ENCODE peak calls at places on chromosomes 4 and X, in nine cellular contexts. R is OCI-LY7, Y is GM23248, H is neural progenitor cell, N is SK-N-SH, Z is GM23338, X is hepatocyte, F is HCT116, M is MM.1S. V is an unnamed sample.

GRCh38 chr4:37000281-37000680 is 244.3 kb upstream of the NWD2 start:
- DNase-seq in N (no peak), R (no peak), H (no peak), X (no peak), Z (no peak), M (no peak), F (no peak), Y (no peak), V (no peak)

GRCh38 chr4:118888666-118889312 is at the start of gene SYNPO2:
- DNase-seq in N (peak), X (peak), Z (peak), R (peak), Y (peak), F (peak), M (peak), H (peak), V (peak)

GRCh38 chr4:99076292-99076976 is 12.2 kb downstream of the ADH5 start:
- DNase-seq in X (no peak), M (no peak), F (no peak), Z (no peak), H (no peak), R (no peak), Y (no peak), N (no peak), V (no peak)

GRCh38 chr4:36321176-36321575 is 39.8 kb downstream of the DTHD1 start:
- DNase-seq in F (no peak), Y (no peak), X (no peak), Z (no peak), N (no peak), M (no peak), R (no peak), H (no peak), V (no peak)

GRCh38 chr4:106766519-106766918 is 269.6 kb downstream of the DKK2 start:
- DNase-seq in H (no peak), F (no peak), X (no peak), Z (no peak), M (no peak), Y (peak), R (no peak), N (no peak), V (no peak)

GRCh38 chr4:118729287-118730286 is 44.4 kb downstream of the METTL14 start:
- DNase-seq in H (no peak), Z (no peak), R (no peak), N (no peak), F (no peak), X (no peak), Y (peak), M (peak), V (no peak)

GRCh38 chrX:149145845-149146285 is 359.2 kb downstream of the IDS start:
- DNase-seq in Z (no peak), R (no peak), X (no peak), F (no peak), M (no peak), N (no peak), Y (peak), H (no peak), V (no peak)

GRCh38 chrX:45735571-45735970 is 534.9 kb upstream of the DIPK2B start:
- DNase-seq in H (no peak), N (no peak), Z (no peak), Y (no peak), R (no peak), X (no peak), F (no peak), M (no peak), V (peak)

GRCh38 chrX:110569506-110569905 is 210.9 kb downstream of the RTL9 start:
- DNase-seq in H (no peak), X (no peak), Z (no peak), Y (peak), M (no peak), N (no peak), R (no peak), F (no peak), V (peak)

GRCh38 chrX:119062750-119063374 is 9.9 kb upstream of the CT47C1 start:
- DNase-seq in H (peak), R (no peak), N (no peak), Y (no peak), Z (peak), M (no peak), F (no peak), X (no peak), V (peak)

GRCh38 chr4:5211274-5211852 is 160.1 kb downstream of the STK32B start:
- DNase-seq in H (no peak), X (no peak), N (no peak), Y (no peak), Z (no peak), F (no peak), R (no peak), M (no peak), V (no peak)

GRCh38 chr4:170007113-170007512 is 19.1 kb downstream of the MFAP3L start:
- DNase-seq in M (peak), R (no peak), Y (no peak), F (no peak), X (no peak), H (no peak), N (no peak), Z (no peak), V (no peak)

GRCh38 chr4:2258091-2259035 is 3.5 kb downstream of the MXD4 start:
- DNase-seq in R (no peak), Y (no peak), M (no peak), Z (no peak), X (no peak), H (no peak), N (peak), F (no peak), V (no peak)

GRCh38 chr4:80831383-80832361 is 198.8 kb upstream of the BMP3 start:
- DNase-seq in F (no peak), Z (no peak), X (no peak), M (no peak), Y (peak), N (no peak), H (no peak), R (no peak), V (peak)

GRCh38 chrX:63686878-63687714 is 97.9 kb downstream of the ARHGEF9 start:
- DNase-seq in X (peak), Z (peak), M (peak), N (peak), F (peak), Y (peak), R (peak), H (peak), V (peak)

GRCh38 chr4:74615411-74615810 is 170.5 kb downstream of the AREG start:
- DNase-seq in Z (no peak), R (no peak), Y (no peak), F (no peak), X (no peak), H (no peak), M (no peak), N (no peak), V (no peak)

GRCh38 chr4:130393246-130394041 is 1297.5 kb downstream of the C4orf33 start:
- DNase-seq in X (no peak), N (no peak), Y (peak), H (no peak), M (no peak), F (no peak), R (no peak), Z (no peak), V (no peak)

GRCh38 chr4:140603286-140603685 is 34.5 kb upstream of the UCP1 start:
- DNase-seq in R (no peak), X (no peak), Z (no peak), H (no peak), Y (no peak), M (no peak), F (no peak), N (no peak), V (no peak)

DNA sequence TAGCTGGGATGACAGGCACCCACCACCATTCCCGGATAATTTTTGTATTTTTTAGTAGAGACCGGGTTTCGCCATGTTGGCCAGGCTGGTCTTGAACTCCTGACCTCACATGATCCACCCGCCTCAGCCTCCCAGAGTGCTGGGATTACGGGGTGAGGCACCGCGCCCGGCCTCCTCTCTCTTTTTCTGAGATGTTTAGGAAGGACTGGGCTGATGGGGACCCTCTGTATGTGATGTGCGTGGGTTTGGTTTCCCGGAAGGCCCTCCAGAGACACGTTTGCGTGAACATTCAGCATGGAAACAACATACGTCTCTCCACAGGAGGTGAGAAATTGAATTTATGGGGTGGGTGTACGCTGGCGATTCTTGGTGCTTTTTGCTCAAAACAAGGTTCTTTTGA is 18.6 kb downstream of the SHOX start:
- DNase-seq in F (no peak), M (no peak), Z (no peak), H (no peak), N (no peak), X (no peak), Y (no peak), R (no peak), V (no peak)
- H3K27ac ChIP-seq in F (no peak), M (no peak), Z (no peak), H (no peak), N (no peak), X (no peak), Y (no peak), R (no peak), V (no peak)

GRCh38 chrX:23515028-23515427 is 152.3 kb upstream of the PRDX4 start:
- DNase-seq in Y (no peak), F (no peak), R (no peak), N (no peak), H (no peak), M (peak), X (no peak), Z (no peak), V (no peak)
- TF ChIP-seq EZH2phosphoT487 in Y (no peak), F (no peak), R (no peak), N (no peak), H (no peak), M (no peak), X (no peak), Z (no peak), V (no peak)

GRCh38 chr4:182489607-182490006 is 246.4 kb downstream of the TENM3 start:
- DNase-seq in H (no peak), X (no peak), Z (no peak), Y (no peak), F (no peak), N (no peak), M (no peak), R (no peak), V (no peak)

GRCh38 chr4:182486895-182487294 is 243.7 kb downstream of the TENM3 start:
- DNase-seq in Y (no peak), F (no peak), N (no peak), H (no peak), M (no peak), Z (peak), X (no peak), R (no peak), V (no peak)

GRCh38 chr4:182488886-182489285 is 245.7 kb downstream of the TENM3 start:
- DNase-seq in M (no peak), Y (no peak), Z (no peak), R (no peak), F (no peak), N (no peak), X (no peak), H (no peak), V (no peak)

GRCh38 chr4:182478475-182478874 is 235.3 kb downstream of the TENM3 start:
- DNase-seq in R (peak), Y (peak), H (peak), Z (peak), N (peak), F (peak), M (peak), X (peak), V (peak)

GRCh38 chr4:182483685-182484084 is 240.5 kb downstream of the TENM3 start:
- DNase-seq in X (no peak), N (no peak), Z (peak), Y (no peak), F (no peak), M (no peak), H (no peak), R (no peak), V (no peak)
- H3K27ac ChIP-seq in X (no peak), N (no peak), Z (no peak), Y (no peak), F (no peak), M (no peak), H (no peak), R (no peak), V (no peak)

GRCh38 chr4:88106205-88106604 is 52.2 kb downstream of the ABCG2 start:
- DNase-seq in Y (peak), R (no peak), Z (no peak), H (no peak), N (no peak), X (no peak), M (no peak), F (no peak), V (peak)

GRCh38 chr4:88109123-88109864 is 49.1 kb downstream of the ABCG2 start:
- DNase-seq in N (no peak), R (no peak), F (no peak), H (no peak), Y (no peak), Z (no peak), M (no peak), X (no peak), V (no peak)

GRCh38 chr4:88104902-88105610 is 53.4 kb downstream of the ABCG2 start:
- DNase-seq in Y (peak), Z (no peak), R (no peak), M (no peak), X (peak), F (no peak), N (peak), H (no peak), V (peak)

GRCh38 chr4:88108747-88109122 is 49.7 kb downstream of the ABCG2 start:
- DNase-seq in H (no peak), X (no peak), M (no peak), R (no peak), Z (no peak), Y (peak), F (no peak), N (no peak), V (no peak)

DNA sequence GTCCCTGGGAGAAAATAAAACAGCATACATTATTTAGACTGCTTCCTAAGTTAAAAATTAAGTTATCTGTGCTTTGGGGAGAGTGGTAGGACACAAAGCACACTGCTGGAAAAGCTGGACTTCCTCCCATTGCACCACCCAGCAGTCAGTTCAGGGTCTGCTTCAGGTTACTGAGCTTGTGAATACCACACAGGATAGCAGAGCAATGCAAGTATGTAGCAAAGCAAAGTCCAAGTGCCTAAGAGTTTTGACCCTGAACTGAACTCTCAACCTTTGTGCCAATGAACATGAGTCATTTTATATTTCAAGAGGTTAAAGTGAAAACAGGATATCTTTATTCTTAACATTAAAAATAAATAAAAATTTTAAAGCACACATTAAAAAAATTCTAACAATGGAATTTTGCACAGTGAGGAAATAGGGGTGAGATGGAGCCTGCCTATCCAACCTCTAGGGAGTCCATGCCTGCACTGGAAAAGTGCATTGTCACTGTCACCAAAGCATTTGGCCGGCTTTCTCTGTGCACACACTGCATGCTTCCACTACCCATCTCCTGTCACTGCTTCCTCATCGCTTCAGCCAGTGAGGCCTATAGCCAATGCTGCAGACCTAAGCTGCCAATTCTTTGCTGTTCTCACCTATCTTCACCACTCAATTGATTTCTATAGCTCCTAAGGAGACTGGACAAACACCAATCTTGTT is 50.9 kb downstream of the ABCG2 start:
- DNase-seq in Y (no peak), F (no peak), H (no peak), X (peak), Z (no peak), M (no peak), N (peak), R (no peak), V (peak)
- TF ChIP-seq EZH2phosphoT487 in Y (no peak), F (no peak), H (no peak), X (no peak), Z (no peak), M (no peak), N (no peak), R (no peak), V (no peak)

GRCh38 chr4:57089549-57089948 is 20.6 kb downstream of the IGFBP7 start:
- DNase-seq in F (no peak), Y (no peak), H (no peak), N (no peak), M (no peak), Z (no peak), R (no peak), X (no peak), V (no peak)
- H3K27ac ChIP-seq in F (no peak), Y (no peak), H (no peak), N (no peak), M (no peak), Z (no peak), R (no peak), X (no peak), V (no peak)

DNA sequence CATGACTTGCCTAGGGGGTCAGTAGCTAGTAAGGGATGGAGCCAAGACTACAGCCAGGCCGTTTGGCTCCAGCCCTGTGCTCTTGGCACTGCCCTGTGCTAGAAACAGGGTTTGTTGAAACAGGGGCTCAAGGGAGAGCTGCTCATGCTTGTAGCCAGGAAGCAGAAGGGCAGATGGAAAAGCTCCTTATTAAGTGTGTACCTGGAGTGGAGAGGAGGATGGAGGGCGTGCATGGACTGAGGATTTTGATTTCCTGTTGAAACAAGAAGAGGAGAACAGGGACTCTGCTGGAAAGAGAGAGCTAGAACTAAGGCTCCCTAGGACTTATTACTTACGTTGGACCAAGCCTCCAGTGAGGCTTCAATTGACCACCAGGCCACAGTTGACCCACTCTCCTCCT is 363.0 kb downstream of the MID1IP1 start:
- DNase-seq in M (no peak), Y (no peak), R (no peak), N (no peak), H (no peak), X (no peak), F (no peak), Z (no peak), V (no peak)
- TF ChIP-seq EZH2phosphoT487 in M (no peak), Y (no peak), R (no peak), N (no peak), H (no peak), X (no peak), F (no peak), Z (no peak), V (no peak)

DNA sequence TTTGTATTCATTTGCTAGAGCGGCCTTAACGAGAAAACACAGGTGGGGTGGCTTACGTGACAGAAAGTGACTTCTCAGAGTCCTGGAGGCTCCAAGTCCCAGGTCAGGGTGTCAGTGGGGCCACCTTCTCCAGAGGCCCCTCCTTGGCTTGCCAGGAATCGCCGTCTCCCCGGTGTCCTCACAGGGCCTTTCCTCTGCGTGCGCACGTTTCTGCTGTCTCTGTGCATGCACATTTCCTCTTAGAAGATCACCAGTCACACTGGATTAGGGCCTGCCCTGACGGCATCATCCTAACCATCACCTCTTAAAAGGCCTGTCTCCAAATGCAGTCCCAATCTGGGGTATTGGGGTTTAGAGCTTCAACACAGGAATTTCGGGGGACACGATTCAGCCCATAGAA is 63.8 kb upstream of the HELT start:
- DNase-seq in Z (no peak), X (no peak), F (no peak), R (no peak), Y (no peak), M (no peak), N (no peak), H (no peak), V (no peak)
- H3K27ac ChIP-seq in Z (no peak), X (no peak), F (no peak), R (no peak), Y (no peak), M (no peak), N (no peak), H (no peak), V (no peak)

GRCh38 chr4:24777528-24777927 is 17.8 kb upstream of the SOD3 start:
- DNase-seq in N (no peak), F (no peak), M (no peak), R (no peak), Z (no peak), H (no peak), Y (no peak), X (no peak), V (no peak)

GRCh38 chr4:24772952-24773351 is 22.4 kb upstream of the SOD3 start:
- DNase-seq in R (no peak), N (no peak), Y (no peak), M (no peak), Z (no peak), F (no peak), H (no peak), X (no peak), V (no peak)

GRCh38 chr4:24775209-24775608 is 20.2 kb upstream of the SOD3 start:
- DNase-seq in Z (no peak), Y (peak), R (no peak), F (no peak), N (no peak), X (no peak), M (no peak), H (no peak), V (peak)

GRCh38 chr4:24774452-24774851 is 20.9 kb upstream of the SOD3 start:
- DNase-seq in Y (peak), X (peak), M (no peak), F (no peak), R (no peak), N (no peak), Z (no peak), H (no peak), V (peak)

DNA sequence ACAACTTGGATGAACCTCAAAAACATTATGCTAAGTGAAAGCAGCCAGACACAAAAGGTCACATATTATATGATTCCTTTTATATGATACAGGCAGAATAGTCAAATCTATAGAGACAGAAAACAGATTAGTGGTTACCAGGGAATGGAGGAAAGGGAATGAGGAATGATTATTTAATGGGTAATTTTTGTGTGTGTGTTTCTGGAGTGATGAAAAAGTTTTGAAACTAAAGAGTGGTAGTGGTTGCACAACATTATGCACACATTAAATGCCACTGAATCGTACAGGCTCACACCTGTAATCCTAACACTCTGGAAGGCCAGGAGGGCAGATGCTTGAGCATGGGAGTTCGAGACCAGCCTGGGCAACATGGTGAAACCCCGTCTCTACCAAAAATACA is 19.6 kb upstream of the SOD3 start:
- DNase-seq in Y (peak), Z (no peak), N (no peak), F (no peak), H (no peak), X (no peak), R (no peak), M (no peak), V (no peak)
- TF ChIP-seq EZH2phosphoT487 in Y (no peak), Z (no peak), N (no peak), F (no peak), H (no peak), X (no peak), R (no peak), M (no peak), V (no peak)